ENCODE peak calls at places on chromosomes 16 and 17, in nine cellular contexts. E is left ventricle myocardium inferior; P is fibroblast of pulmonary artery; Q is dorsolateral prefrontal cortex; M is WTC11; A is activated CD4-positive, CD25-positive, alpha-beta regulatory T cell treated with anti-CD3 and anti-CD28 coated beads, Interleukin-2, amount 50 U/mL, for 16 hours; Z is mammary epithelial cell; H is HFFc6; F is aorta. G is an unnamed sample.

GRCh38 chr16:81866820-81867440 is 87.8 kb downstream of the PLCG2 start:
- DNase-seq in E (peak), P (no peak), Q (no peak), M (no peak), A (no peak), Z (peak), H (no peak), F (no peak), G (no peak)

GRCh38 chr17:66088173-66088572 is 103.8 kb downstream of the CEP112 start:
- DNase-seq in E (no peak), P (no peak), Q (no peak), M (no peak), A (no peak), Z (no peak), H (no peak), F (no peak), G (no peak)

GRCh38 chr16:88911946-88912310 is 45.5 kb upstream of the PABPN1L start:
- DNase-seq in E (no peak), P (no peak), Q (no peak), M (no peak), A (no peak), Z (no peak), H (no peak), F (no peak), G (no peak)

GRCh38 chr16:70692481-70693203 is 6.8 kb upstream of the MTSS2 start:
- DNase-seq in E (no peak), P (no peak), Q (no peak), M (no peak), A (no peak), Z (no peak), H (no peak), F (no peak), G (no peak)

GRCh38 chr16:1787056-1787321 is 4.2 kb downstream of the NUBP2 start:
- DNase-seq in E (no peak), P (no peak), Q (no peak), M (no peak), A (no peak), Z (no peak), H (no peak), F (peak), G (no peak)

GRCh38 chr17:47644324-47644723 is 5.4 kb upstream of the KPNB1 start:
- DNase-seq in E (no peak), P (no peak), Q (no peak), M (no peak), A (no peak), Z (no peak), H (no peak), F (no peak), G (no peak)

GRCh38 chr16:380837-381787 is 666 bp downstream of the PGAP6 start:
- DNase-seq in E (no peak), P (no peak), Q (no peak), M (peak), A (no peak), Z (no peak), H (no peak), F (peak), G (no peak)

GRCh38 chr16:11613381-11614303 is 26.9 kb upstream of the LITAF start:
- DNase-seq in E (peak), P (peak), Q (no peak), M (no peak), A (no peak), Z (peak), H (no peak), F (no peak), G (peak)

GRCh38 chr16:31486036-31486435 is 3.1 kb downstream of the SLC5A2 start:
- DNase-seq in E (no peak), P (no peak), Q (no peak), M (no peak), A (no peak), Z (no peak), H (no peak), F (no peak), G (no peak)

GRCh38 chr17:48472485-48473281 is 42.7 kb upstream of the SKAP1 start:
- DNase-seq in E (no peak), P (peak), Q (no peak), M (no peak), A (no peak), Z (peak), H (peak), F (no peak), G (peak)

GRCh38 chr17:49495842-49496182 is 719 bp downstream of the NGFR start:
- DNase-seq in E (no peak), P (no peak), Q (no peak), M (peak), A (no peak), Z (no peak), H (no peak), F (no peak), G (no peak)

GRCh38 chr16:23257682-23258081 is 44.4 kb upstream of the SCNN1B start:
- DNase-seq in E (no peak), P (no peak), Q (no peak), M (no peak), A (no peak), Z (peak), H (no peak), F (no peak), G (no peak)

GRCh38 chr17:66784621-66785364 is 50.1 kb upstream of the CACNG5 start:
- DNase-seq in E (no peak), P (no peak), Q (no peak), M (no peak), A (no peak), Z (no peak), H (no peak), F (no peak), G (no peak)

GRCh38 chr16:78970650-78971049 is 629.9 kb downstream of the MAF start:
- DNase-seq in E (no peak), P (no peak), Q (no peak), M (no peak), A (no peak), Z (no peak), H (no peak), F (no peak), G (no peak)

GRCh38 chr17:74337834-74338500 is 11.9 kb downstream of the KIF19 start:
- DNase-seq in E (no peak), P (no peak), Q (peak), M (no peak), A (no peak), Z (no peak), H (no peak), F (no peak), G (no peak)

GRCh38 chr17:38451840-38452529 is 23.7 kb downstream of the ARHGAP23 start:
- DNase-seq in E (no peak), P (peak), Q (peak), M (peak), A (no peak), Z (no peak), H (peak), F (no peak), G (peak)

GRCh38 chr17:21125862-21126261 is 902 bp upstream of the DHRS7B start:
- DNase-seq in E (no peak), P (no peak), Q (no peak), M (no peak), A (peak), Z (no peak), H (no peak), F (no peak), G (no peak)

GRCh38 chr17:14737984-14738651 is 437.2 kb downstream of the HS3ST3B1 start:
- DNase-seq in E (peak), P (peak), Q (no peak), M (no peak), A (no peak), Z (peak), H (peak), F (peak), G (peak)

GRCh38 chr16:29825145-29826044 is 5.1 kb downstream of the MVP start:
- DNase-seq in E (peak), P (peak), Q (peak), M (no peak), A (no peak), Z (peak), H (peak), F (no peak), G (no peak)

GRCh38 chr17:39306028-39306427 is 80.3 kb upstream of the STAC2 start:
- DNase-seq in E (no peak), P (no peak), Q (no peak), M (no peak), A (no peak), Z (no peak), H (no peak), F (no peak), G (no peak)

GRCh38 chr17:17060001-17060929 is 18.0 kb downstream of the MPRIP start:
- DNase-seq in E (no peak), P (no peak), Q (no peak), M (peak), A (no peak), Z (no peak), H (no peak), F (peak), G (no peak)

GRCh38 chr16:7124242-7124641 is 208.4 kb upstream of the RBFOX1 start:
- DNase-seq in E (no peak), P (no peak), Q (no peak), M (no peak), A (no peak), Z (no peak), H (no peak), F (no peak), G (no peak)

GRCh38 chr17:79000396-79001189 is 9.0 kb downstream of the CANT1 start:
- DNase-seq in E (no peak), P (no peak), Q (no peak), M (no peak), A (no peak), Z (no peak), H (no peak), F (peak), G (no peak)

GRCh38 chr17:33292981-33293867 is at the start of gene ASIC2:
- DNase-seq in E (no peak), P (no peak), Q (peak), M (peak), A (no peak), Z (peak), H (no peak), F (peak), G (no peak)

GRCh38 chr16:28320023-28320561 is 27.8 kb downstream of the SBK1 start:
- DNase-seq in E (no peak), P (no peak), Q (no peak), M (no peak), A (no peak), Z (no peak), H (no peak), F (peak), G (no peak)

G was measured in foreskin keratinocyte.